ENCODE peak calls at places on chromosomes 11 and 22, in six cellular contexts. Q is NCI-H2171 treated with DMSO at 0.1 percent for 48 hours; C is activated CD8-positive, alpha-beta memory T cell treated with anti-CD3 and anti-CD28 coated beads for 1 hour; N is activated naive CD4-positive, alpha-beta T cell; M is activated gamma-delta T cell treated with Interleukin-2 at 50 U/mL for 16 hours; P is activated T-cell treated with anti-CD3 and anti-CD28 coated beads for 24 hours. J is an unnamed sample.
A peak's percentile ranks its signal among the peaks of the same experiment; 100 is the strongest.

GRCh38 chr11:57364851-57365660 is 15.9 kb downstream of the PRG3 start:
- DNase-seq in N (no peak), M (no peak), C (no peak), P (no peak), Q (no peak), J (no peak)

GRCh38 chr11:111633756-111634362 is 31.6 kb downstream of the SIK2 start:
- DNase-seq in M (no peak), C (no peak), P (no peak), N (no peak), Q (peak; percentile 9), J (no peak)

GRCh38 chr11:121482231-121483129 is 29.7 kb upstream of the SORL1-AS1 start:
- DNase-seq in Q (no peak), C (no peak), M (peak; percentile 67), P (no peak), N (peak; percentile 23), J (no peak)

GRCh38 chr11:61497473-61497872 is 11.1 kb upstream of the LRRC10B start:
- DNase-seq in C (no peak), P (no peak), N (no peak), Q (no peak), M (no peak), J (no peak)

GRCh38 chr11:62456630-62457029 is 37.8 kb downstream of the SCGB1A1 start:
- DNase-seq in M (no peak), N (no peak), Q (peak; percentile 7), P (no peak), C (no peak), J (no peak)

GRCh38 chr11:8080674-8081590 is at the start of gene TUB:
- DNase-seq in M (no peak), P (no peak), C (no peak), N (no peak), Q (peak; percentile 26), J (no peak)

GRCh38 chr11:72921028-72921716 is 107.0 kb downstream of the ATG16L2 start:
- DNase-seq in C (no peak), N (no peak), Q (peak; percentile 14), P (no peak), M (no peak), J (no peak)

GRCh38 chr11:69442012-69442806 is 39.3 kb upstream of the LINC01488 start:
- DNase-seq in N (no peak), P (no peak), M (no peak), C (no peak), Q (no peak), J (no peak)

GRCh38 chr11:110082899-110083298 is 10.3 kb upstream of the ZC3H12C start:
- DNase-seq in M (no peak), P (no peak), Q (no peak), C (no peak), N (no peak), J (no peak)

GRCh38 chr11:36149538-36150242 is 139.5 kb downstream of the COMMD9 start:
- DNase-seq in C (no peak), P (peak; percentile 28), M (no peak), N (no peak), Q (peak; percentile 53), J (peak; percentile 58)

GRCh38 chr22:45864959-45865496 is 111.9 kb downstream of the WNT7B start:
- DNase-seq in Q (no peak), C (no peak), N (no peak), P (no peak), M (no peak), J (no peak)

GRCh38 chr11:70063555-70063954 is 14.6 kb upstream of the ANO1 start:
- DNase-seq in Q (no peak), C (no peak), N (no peak), M (no peak), P (no peak), J (no peak)

GRCh38 chr11:117194267-117194666 is 4.9 kb upstream of the TAGLN start:
- DNase-seq in P (no peak), C (no peak), Q (no peak), N (no peak), M (no peak), J (no peak)

GRCh38 chr11:77152846-77153245 is 24.8 kb downstream of the MYO7A start:
- DNase-seq in C (no peak), P (no peak), N (no peak), Q (no peak), M (no peak), J (no peak)

GRCh38 chr11:102495161-102496042 is 35.1 kb downstream of the MMP7 start:
- DNase-seq in M (peak; percentile 46), C (peak; percentile 25), Q (peak; percentile 63), N (no peak), P (peak; percentile 41), J (no peak)

GRCh38 chr11:63767415-63768231 is 952 bp downstream of the ZFTA start:
- DNase-seq in N (no peak), Q (peak; percentile 38), P (no peak), M (peak; percentile 25), C (no peak), J (no peak)

GRCh38 chr11:76444384-76445121 is at the start of gene EMSY:
- DNase-seq in M (peak; percentile 86), C (peak; percentile 75), P (peak; percentile 87), N (peak; percentile 86), Q (peak; percentile 97), J (peak; percentile 76)

GRCh38 chr22:27863001-27863400 is 56.1 kb downstream of the PITPNB start:
- DNase-seq in C (no peak), N (no peak), M (no peak), Q (no peak), P (no peak), J (no peak)

GRCh38 chr11:122979815-122980656 is 1.6 kb downstream of the BSX start:
- DNase-seq in P (no peak), M (no peak), N (no peak), C (no peak), Q (no peak), J (no peak)

GRCh38 chr11:2194877-2195755 is 23.5 kb upstream of the TH start:
- DNase-seq in M (peak; percentile 38), N (peak; percentile 41), P (peak; percentile 42), C (no peak), Q (no peak), J (no peak)

GRCh38 chr22:49214976-49215375 is 612.7 kb downstream of the BRD1 start:
- DNase-seq in C (no peak), N (no peak), Q (no peak), P (no peak), M (no peak), J (no peak)

GRCh38 chr11:69131644-69132300 is 24.0 kb upstream of the SMIM38 start:
- DNase-seq in C (no peak), N (no peak), P (no peak), Q (peak; percentile 51), M (no peak), J (peak; percentile 50)

GRCh38 chr11:124717786-124718634 is 21.7 kb upstream of the NRGN start:
- DNase-seq in Q (peak; percentile 39), P (peak; percentile 5), C (no peak), N (no peak), M (peak; percentile 6), J (no peak)

GRCh38 chr11:45885274-45885920 is at the start of gene MAPK8IP1:
- DNase-seq in P (peak; percentile 31), M (peak; percentile 46), N (peak; percentile 51), Q (peak; percentile 73), C (no peak), J (no peak)

GRCh38 chr22:45418056-45418769 is 4.7 kb downstream of the RIBC2 start:
- DNase-seq in C (no peak), Q (no peak), P (no peak), M (no peak), N (no peak), J (no peak)

GRCh38 chr11:75654314-75654713 is 14.5 kb downstream of the MAP6 start:
- DNase-seq in N (no peak), M (no peak), Q (no peak), C (no peak), P (no peak), J (no peak)

GRCh38 chr11:118230088-118230487 is 5.3 kb upstream of the JAML start:
- DNase-seq in M (peak; percentile 56), P (no peak), C (no peak), Q (no peak), N (no peak), J (no peak)

GRCh38 chr11:66970371-66970807 is 4.7 kb upstream of the C11orf86 start:
- DNase-seq in M (no peak), C (no peak), N (no peak), P (no peak), Q (no peak), J (no peak)

GRCh38 chr11:17076517-17077239 is 789 bp downstream of the RPS13 start:
- DNase-seq in Q (no peak), M (no peak), P (no peak), C (no peak), N (no peak), J (no peak)

GRCh38 chr22:46942816-46943783 is 180.7 kb downstream of the TBC1D22A start:
- DNase-seq in N (no peak), C (no peak), P (no peak), Q (no peak), M (no peak), J (no peak)

GRCh38 chr11:7488681-7489080 is 3.4 kb downstream of the OLFML1 start:
- DNase-seq in C (no peak), Q (no peak), N (no peak), P (no peak), M (no peak), J (no peak)

GRCh38 chr11:14229472-14229871 is 129.5 kb downstream of the RRAS2 start:
- DNase-seq in Q (no peak), C (no peak), N (no peak), P (no peak), M (no peak), J (no peak)

GRCh38 chr11:67056640-67057409 is at the start of gene RHOD:
- DNase-seq in P (no peak), Q (no peak), C (no peak), N (peak; percentile 16), M (peak; percentile 20), J (no peak)

GRCh38 chr11:45409587-45409986 is 123.4 kb upstream of the SYT13 start:
- DNase-seq in M (no peak), N (no peak), C (no peak), Q (peak; percentile 80), P (no peak), J (no peak)

GRCh38 chr11:61616443-61616842 is 35.6 kb upstream of the SYT7 start:
- DNase-seq in Q (no peak), N (no peak), M (no peak), C (no peak), P (no peak), J (no peak)

GRCh38 chr11:43135966-43136534 is 175.7 kb upstream of the API5 start:
- DNase-seq in Q (no peak), N (no peak), P (no peak), C (no peak), M (no peak), J (no peak)

GRCh38 chr11:106493751-106494150 is 416.3 kb downstream of the AASDHPPT start:
- DNase-seq in Q (no peak), N (no peak), C (no peak), M (no peak), P (no peak), J (no peak)

GRCh38 chr22:40289991-40290459 is 56.3 kb upstream of the ADSL start:
- DNase-seq in N (peak; percentile 53), M (peak; percentile 62), C (peak; percentile 26), P (peak; percentile 53), Q (no peak), J (no peak)

GRCh38 chr11:61541568-61541967 is 33.0 kb downstream of the LRRC10B start:
- DNase-seq in M (no peak), Q (no peak), N (no peak), C (no peak), P (no peak), J (no peak)

GRCh38 chr11:133894956-133895549 is 49.7 kb upstream of the SPATA19 start:
- DNase-seq in N (no peak), P (no peak), Q (no peak), M (no peak), C (no peak), J (no peak)